ENCODE peak calls at places on chromosome 7, in eight cellular contexts. E is sigmoid colon; M is GM06990; P is fibroblast of lung; L is heart left ventricle; U is cardiac muscle cell; X is uterus; C is CD8-positive, alpha-beta T cell. S is an unnamed sample. For H3K27me3, the result is how much of the 10 kb centered on the place peaks cover.

GRCh38 chr7:136741941-136742340 is 126.5 kb upstream of the CHRM2 start:
- DNase-seq in C (no peak), P (no peak), E (no peak), X (no peak), M (no peak), U (no peak), L (no peak), S (no peak)

GRCh38 chr7:4037877-4038276 is 644.2 kb upstream of the FOXK1 start:
- DNase-seq in M (no peak), C (no peak), X (no peak), E (no peak), U (no peak), P (no peak), L (no peak), S (no peak)

GRCh38 chr7:140404565-140405080 is 765 bp downstream of the RAB19 start:
- DNase-seq in M (no peak), X (no peak), C (no peak), E (no peak), L (no peak), P (no peak), U (no peak), S (no peak)

GRCh38 chr7:14734839-14735321 is 167.7 kb downstream of the DGKB start:
- DNase-seq in M (no peak), U (no peak), P (no peak), L (no peak), C (no peak), E (no peak), X (no peak), S (no peak)

GRCh38 chr7:149870274-149870673 is 3.5 kb upstream of the ATP6V0E2 start:
- DNase-seq in C (no peak), U (no peak), M (no peak), P (no peak), L (no peak), X (no peak), E (no peak), S (no peak)

GRCh38 chr7:27961255-27961654 is 219.3 kb downstream of the JAZF1 start:
- DNase-seq in X (no peak), C (no peak), U (peak), L (no peak), E (no peak), M (no peak), P (no peak), S (no peak)

GRCh38 chr7:91383186-91383585 is 119.0 kb downstream of the FZD1 start:
- DNase-seq in E (no peak), M (no peak), X (no peak), P (peak), L (no peak), C (no peak), U (peak), S (no peak)

GRCh38 chr7:24879281-24879680 is 100.7 kb downstream of the OSBPL3 start:
- DNase-seq in C (no peak), M (no peak), P (no peak), X (no peak), E (no peak), U (peak), L (no peak), S (no peak)

GRCh38 chr7:130419652-130420051 is 21.2 kb downstream of the CEP41 start:
- DNase-seq in X (no peak), L (no peak), M (no peak), U (no peak), C (no peak), P (no peak), E (no peak), S (no peak)

GRCh38 chr7:66557214-66558200 is 71.2 kb upstream of the KCTD7 start:
- DNase-seq in M (peak), C (peak), X (peak), P (peak), E (peak), U (peak), L (peak), S (no peak)

GRCh38 chr7:73967832-73968295 is 60.1 kb upstream of the ELN start:
- DNase-seq in M (no peak), C (no peak), U (no peak), P (no peak), E (no peak), X (no peak), L (peak), S (no peak)

GRCh38 chr7:46854958-46855473 is 726.9 kb downstream of the TNS3 start:
- DNase-seq in M (no peak), L (no peak), P (peak), U (peak), X (no peak), C (no peak), E (no peak), S (peak)

GRCh38 chr7:34373940-34374339 is 284.1 kb upstream of the NPSR1 start:
- DNase-seq in M (no peak), E (no peak), L (no peak), C (no peak), X (no peak), P (no peak), U (no peak), S (peak)

GRCh38 chr7:130276796-130277762 is 10.4 kb downstream of the CPA2 start:
- DNase-seq in C (no peak), M (no peak), L (no peak), E (no peak), X (no peak), U (peak), P (peak), S (no peak)

GRCh38 chr7:66503551-66504031 is 125.1 kb upstream of the KCTD7 start:
- DNase-seq in L (no peak), M (no peak), X (peak), E (peak), P (no peak), C (no peak), U (no peak), S (no peak)

GRCh38 chr7:80640841-80641240 is 2.4 kb downstream of the CD36 start:
- DNase-seq in U (peak), M (no peak), L (no peak), P (peak), E (no peak), X (no peak), C (no peak), S (no peak)

GRCh38 chr7:117014673-117015133 is 61.4 kb downstream of the ST7 start:
- DNase-seq in U (peak), M (no peak), P (peak), L (peak), X (peak), C (no peak), E (peak), S (no peak)

GRCh38 chr7:141754939-141755338 is 9.0 kb upstream of the TAS2R3 start:
- DNase-seq in X (no peak), M (no peak), E (no peak), P (peak), U (peak), C (no peak), L (no peak), S (no peak)

GRCh38 chr7:76231583-76231982 is 29.9 kb downstream of the SRRM3 start:
- DNase-seq in M (no peak), P (no peak), C (no peak), E (no peak), U (no peak), X (no peak), L (no peak), S (no peak)

GRCh38 chr7:6706666-6707407 is at the start of gene ZNF12:
- DNase-seq in C (peak), M (peak), E (peak), P (peak), L (peak), U (peak), X (peak), S (peak)

GRCh38 chr7:112509390-112509789 is 28.6 kb downstream of the LSMEM1 start:
- DNase-seq in P (peak), L (no peak), M (no peak), C (no peak), E (no peak), X (no peak), U (no peak), S (no peak)

GRCh38 chr7:42480304-42480665 is 243.3 kb upstream of the GLI3 start:
- DNase-seq in P (peak), U (no peak), C (no peak), E (no peak), L (peak), X (no peak), M (no peak), S (no peak)

GRCh38 chr7:154914580-154915380 is 88.1 kb downstream of the PAXIP1 start:
- DNase-seq in P (no peak), X (no peak), C (no peak), M (peak), U (no peak), E (no peak), L (no peak), S (no peak)

GRCh38 chr7:139673230-139673629 is 104.6 kb downstream of the HIPK2 start:
- DNase-seq in X (no peak), L (no peak), C (no peak), P (no peak), M (peak), U (no peak), E (no peak), S (no peak)

GRCh38 chr7:159019111-159019510 is 125.6 kb downstream of the VIPR2 start:
- DNase-seq in P (no peak), U (no peak), E (no peak), X (no peak), M (no peak), L (no peak), C (no peak), S (no peak)

GRCh38 chr7:122550545-122550944 is 148.4 kb downstream of the RNF133 start:
- DNase-seq in M (no peak), C (no peak), L (no peak), E (no peak), X (no peak), U (peak), P (peak), S (no peak)
- TF ChIP-seq CTCF in M (peak), C (no peak), L (no peak), E (no peak), X (no peak), U (no peak), P (peak), S (no peak)

DNA sequence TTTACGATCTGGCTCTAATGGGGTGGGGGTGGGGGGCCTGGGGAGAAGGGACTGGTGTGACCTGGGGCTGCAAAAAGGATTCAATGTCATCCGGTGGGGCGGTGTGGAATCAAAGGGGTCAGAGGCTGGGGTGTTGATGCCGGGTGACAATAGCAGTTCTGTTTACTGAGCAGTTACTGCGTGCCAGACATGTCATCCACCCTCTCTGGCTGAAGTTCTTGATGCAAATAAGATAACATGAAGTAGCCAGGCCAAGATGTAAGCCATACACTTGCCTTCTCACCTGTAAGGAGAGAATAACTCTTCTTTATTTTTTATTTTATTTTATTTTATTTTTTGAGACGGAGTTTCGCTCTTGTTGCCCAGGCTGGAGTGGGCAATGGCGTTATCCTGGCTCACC is 71.3 kb upstream of the MYL10 start:
- DNase-seq in L (no peak), C (no peak), E (no peak), P (no peak), X (no peak), M (no peak), U (no peak), S (no peak)
- H3K27me3 ChIP-seq in L (under half), C (under half), E (under half), P (under half), X (under half), M (under half), U (under half), S (under half)

DNA sequence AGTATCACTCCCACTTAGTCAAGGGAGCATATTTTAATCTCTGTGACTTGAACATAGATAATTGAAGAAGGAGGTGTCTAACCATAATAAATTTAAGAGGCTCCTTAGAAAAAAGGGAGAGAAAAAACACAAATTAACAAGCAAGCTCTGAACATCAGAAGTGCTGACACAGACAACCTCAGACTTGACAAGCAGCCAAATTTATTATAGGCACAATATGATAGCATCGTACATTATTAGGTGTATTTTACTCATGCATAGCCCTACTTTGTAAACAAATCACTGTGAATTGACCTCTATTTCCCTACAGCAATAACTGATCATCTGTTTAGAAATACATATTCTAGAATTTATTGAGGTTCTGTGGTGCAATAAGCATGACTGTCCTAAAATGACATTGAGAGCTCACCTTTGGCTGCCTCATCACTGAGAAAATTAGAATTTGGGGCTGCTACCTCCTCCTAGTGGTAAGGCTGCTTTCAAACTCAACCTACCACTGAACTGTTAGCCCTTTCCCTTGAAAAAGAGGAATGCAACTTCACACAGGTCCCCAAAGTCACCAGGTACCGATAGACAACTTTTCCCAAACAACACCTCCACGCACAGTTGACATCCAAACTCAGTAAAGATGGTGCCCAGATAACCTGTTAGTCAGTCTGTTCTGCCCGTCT is 76.0 kb upstream of the SCIN start:
- DNase-seq in M (no peak), L (no peak), E (no peak), U (no peak), C (no peak), P (no peak), X (no peak), S (no peak)
- TF ChIP-seq CTCF in M (peak), L (no peak), E (no peak), U (no peak), C (no peak), P (peak), X (no peak), S (no peak)

GRCh38 chr7:2515424-2516193 is 4.0 kb upstream of the LFNG start:
- DNase-seq in U (no peak), M (no peak), X (no peak), L (no peak), C (no peak), E (no peak), P (no peak), S (no peak)

GRCh38 chr7:2516194-2516555 is 3.4 kb upstream of the LFNG start:
- DNase-seq in C (no peak), M (no peak), U (no peak), L (no peak), X (no peak), E (no peak), P (no peak), S (no peak)

GRCh38 chr7:2517678-2518077 is 1.9 kb upstream of the LFNG start:
- DNase-seq in M (no peak), P (no peak), L (no peak), U (no peak), E (no peak), C (no peak), X (no peak), S (no peak)

GRCh38 chr7:2518101-2518500 is 1.5 kb upstream of the LFNG start:
- DNase-seq in C (no peak), L (no peak), U (no peak), M (no peak), E (no peak), P (no peak), X (no peak), S (no peak)

DNA sequence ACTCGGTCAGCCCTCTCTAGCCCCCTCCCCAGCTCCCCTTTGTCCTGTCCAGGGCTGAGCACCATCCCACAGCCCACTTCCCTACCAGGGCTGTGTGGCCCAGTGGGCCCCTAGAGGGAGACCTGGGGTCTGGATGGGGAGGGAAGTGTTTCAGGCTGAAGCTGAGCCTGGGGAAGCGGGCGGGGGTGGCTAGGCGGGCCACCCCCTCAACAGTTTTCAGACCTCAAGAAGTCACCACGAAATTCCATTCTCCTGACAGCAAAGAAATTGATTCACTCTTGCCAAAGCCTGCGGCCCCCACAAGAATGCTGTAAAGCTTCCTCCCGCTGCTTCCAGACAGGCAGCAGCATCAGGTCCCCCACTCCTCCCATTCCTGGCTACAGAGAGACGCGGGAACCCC is 2.6 kb upstream of the LFNG start:
- DNase-seq in E (no peak), X (no peak), U (peak), P (peak), L (no peak), C (no peak), M (no peak), S (peak)
- H3K27me3 ChIP-seq in E (under half), X (under half), U (under half), P (under half), L (under half), C (under half), M (under half), S (under half)

GRCh38 chr7:134708692-134709091 is 62.0 kb downstream of the BPGM start:
- DNase-seq in P (no peak), U (no peak), X (no peak), C (no peak), E (no peak), L (no peak), M (no peak), S (no peak)

GRCh38 chr7:134704827-134705226 is 58.2 kb downstream of the BPGM start:
- DNase-seq in M (no peak), P (no peak), C (no peak), E (no peak), X (no peak), L (no peak), U (no peak), S (no peak)

GRCh38 chr7:134707663-134708383 is 61.2 kb downstream of the BPGM start:
- DNase-seq in M (no peak), L (no peak), U (peak), P (no peak), X (no peak), C (no peak), E (no peak), S (no peak)

GRCh38 chr7:134705716-134706115 is 59.1 kb downstream of the BPGM start:
- DNase-seq in L (no peak), E (no peak), M (no peak), P (no peak), X (no peak), C (no peak), U (no peak), S (no peak)

GRCh38 chr7:134706468-134706867 is 59.8 kb downstream of the BPGM start:
- DNase-seq in L (no peak), X (no peak), U (no peak), E (no peak), P (no peak), M (no peak), C (no peak), S (no peak)
- TF ChIP-seq CTCF in L (no peak), X (no peak), U (no peak), E (no peak), P (no peak), M (no peak), C (no peak), S (no peak)

GRCh38 chr7:31116615-31117014 is 64.5 kb downstream of the ADCYAP1R1 start:
- DNase-seq in L (no peak), P (no peak), M (no peak), E (no peak), C (no peak), U (no peak), X (no peak), S (no peak)
- H3K27me3 ChIP-seq in L (under half), P (under half), M (under half), E (under half), C (under half), U (under half), X (under half), S (under half)

DNA sequence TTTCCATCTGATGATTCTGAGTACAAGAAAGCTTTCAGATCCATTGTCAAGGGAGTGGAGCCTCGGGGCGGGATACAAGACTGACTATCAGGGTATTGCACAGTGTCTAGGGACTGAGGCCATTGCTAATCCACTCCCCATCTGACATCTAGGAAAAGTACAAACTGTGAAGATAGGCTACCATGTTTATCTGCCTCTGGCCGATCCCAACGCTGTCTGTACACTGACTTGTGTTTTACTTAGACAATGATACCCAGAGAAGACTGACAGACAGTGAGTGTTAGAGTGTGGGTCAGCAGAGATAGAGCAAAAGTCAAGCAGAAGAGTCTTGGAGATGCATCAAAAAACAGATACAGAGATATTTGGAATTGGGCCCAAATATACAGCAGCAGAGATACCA is 3.1 kb upstream of the SLC13A4 start:
- DNase-seq in P (no peak), C (no peak), E (no peak), M (no peak), U (no peak), L (no peak), X (no peak), S (no peak)
- TF ChIP-seq CTCF in P (no peak), C (no peak), E (no peak), M (no peak), U (no peak), L (no peak), X (no peak), S (no peak)

GRCh38 chr7:127336458-127336857 is 56.0 kb downstream of the ZNF800 start:
- DNase-seq in X (no peak), L (no peak), P (no peak), M (no peak), C (no peak), E (no peak), U (no peak), S (no peak)
- H3K27me3 ChIP-seq in X (under half), L (under half), P (under half), M (under half), C (under half), E (under half), U (under half), S (under half)

GRCh38 chr7:115217373-115217772 is 295.5 kb downstream of the MDFIC start:
- DNase-seq in E (no peak), X (no peak), M (no peak), C (no peak), U (peak), L (no peak), P (peak), S (no peak)
- TF ChIP-seq CTCF in E (no peak), X (peak), M (peak), C (peak), U (peak), L (peak), P (peak), S (peak)